ENCODE peak calls at places on chromosome 3, in nine cellular contexts. Z is HCT116, F is pancreas, M is PC-3, L is colonic mucosa, G is H9, T is fibroblast of lung, W is dorsolateral prefrontal cortex, C is heart right ventricle. S is an unnamed sample.

GRCh38 chr3:105938101-105938500 is 69.3 kb upstream of the CBLB start:
- DNase-seq in Z (no peak), F (no peak), M (no peak), L (no peak), G (no peak), T (peak; percentile 77), W (no peak), C (no peak), S (no peak)

GRCh38 chr3:137110392-137110996 is 152.7 kb downstream of the IL20RB start:
- DNase-seq in Z (peak; percentile 12), F (no peak), M (peak; percentile 46), L (no peak), G (no peak), T (peak; percentile 39), W (no peak), C (no peak), S (no peak)

GRCh38 chr3:39050020-39050419 is 1.7 kb downstream of the SCN11A start:
- DNase-seq in Z (no peak), F (no peak), M (no peak), L (no peak), G (no peak), T (no peak), W (no peak), C (no peak), S (no peak)

GRCh38 chr3:134406331-134407246 is 32.3 kb upstream of the AMOTL2 start:
- DNase-seq in Z (no peak), F (peak; percentile 70), M (no peak), L (peak; percentile 59), G (peak; percentile 78), T (peak; percentile 2), W (peak; percentile 88), C (peak; percentile 60), S (no peak)

GRCh38 chr3:113948015-113948917 is 453 bp downstream of the ZDHHC23 start:
- DNase-seq in Z (no peak), F (peak; percentile 71), M (peak; percentile 36), L (peak; percentile 68), G (peak; percentile 81), T (no peak), W (peak; percentile 64), C (peak; percentile 27), S (no peak)

GRCh38 chr3:71846189-71846588 is 61.2 kb upstream of the PROK2 start:
- DNase-seq in Z (no peak), F (no peak), M (no peak), L (no peak), G (no peak), T (no peak), W (no peak), C (no peak), S (no peak)

GRCh38 chr3:161266731-161267150 is 45.6 kb downstream of the NMD3 start:
- DNase-seq in Z (no peak), F (no peak), M (peak; percentile 84), L (no peak), G (no peak), T (peak; percentile 76), W (no peak), C (no peak), S (no peak)

GRCh38 chr3:38646630-38647029 is 2.9 kb downstream of the SCN5A start:
- DNase-seq in Z (no peak), F (no peak), M (peak; percentile 32), L (no peak), G (peak; percentile 67), T (peak; percentile 36), W (no peak), C (no peak), S (no peak)

GRCh38 chr3:71753716-71754609 is at the start of gene GPR27:
- DNase-seq in Z (no peak), F (peak; percentile 33), M (no peak), L (no peak), G (peak; percentile 56), T (peak; percentile 29), W (no peak), C (peak; percentile 20), S (peak; percentile 29)

GRCh38 chr3:122332551-122332950 is 7.5 kb downstream of the CSTA start:
- DNase-seq in Z (no peak), F (no peak), M (no peak), L (no peak), G (no peak), T (no peak), W (no peak), C (no peak), S (no peak)

GRCh38 chr3:197507081-197507480 is 48.7 kb downstream of the BDH1 start:
- DNase-seq in Z (no peak), F (no peak), M (no peak), L (no peak), G (no peak), T (no peak), W (no peak), C (no peak), S (no peak)

GRCh38 chr3:10964537-10965167 is 27.9 kb upstream of the SLC6A1 start:
- DNase-seq in Z (no peak), F (no peak), M (peak; percentile 48), L (no peak), G (peak; percentile 53), T (no peak), W (no peak), C (no peak), S (no peak)

DNA sequence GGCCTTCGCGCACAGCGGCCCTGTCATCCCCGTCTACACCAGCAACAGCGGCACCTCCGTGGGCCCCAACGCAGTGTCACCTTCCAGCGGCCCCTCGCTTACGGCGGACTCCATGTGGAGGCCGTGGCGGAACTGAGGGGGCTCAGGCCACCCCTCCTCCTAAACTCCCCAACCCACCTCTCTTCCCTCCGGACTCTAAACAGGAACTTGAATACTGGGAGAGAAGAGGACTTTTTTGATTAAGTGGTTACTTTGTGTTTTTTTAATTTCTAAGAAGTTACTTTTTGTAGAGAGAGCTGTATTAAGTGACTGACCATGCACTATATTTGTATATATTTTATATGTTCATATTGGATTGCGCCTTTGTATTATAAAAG is 2.1 kb downstream of the HES1 start:
- DNase-seq in Z (no peak), F (no peak), M (no peak), L (no peak), G (no peak), T (no peak), W (no peak), C (no peak), S (no peak)
- H3K27ac ChIP-seq in Z (peak overlapping the region; percentile 54), F (peak overlapping the region; percentile 74), M (peak overlapping the region; percentile 87), L (peak overlapping the region; percentile 84), G (no peak overlapping the region), T (no peak overlapping the region), W (peak overlapping the region; percentile 58), C (peak overlapping the region; percentile 97), S (peak overlapping the region; percentile 95)

GRCh38 chr3:73580343-73580742 is 44.4 kb downstream of the PDZRN3 start:
- DNase-seq in Z (no peak), F (no peak), M (peak; percentile 18), L (no peak), G (no peak), T (peak; percentile 95), W (no peak), C (no peak), S (no peak)
- H3K27ac ChIP-seq in Z (no peak overlapping the region), F (no peak overlapping the region), M (no peak overlapping the region), L (no peak overlapping the region), G (no peak overlapping the region), T (peak overlapping the region; percentile 10), W (no peak overlapping the region), C (no peak overlapping the region), S (peak overlapping the region; percentile 6)

GRCh38 chr3:101867521-101867920 is 18.2 kb downstream of the NFKBIZ start:
- DNase-seq in Z (no peak), F (no peak), M (no peak), L (no peak), G (no peak), T (no peak), W (no peak), C (no peak), S (no peak)

GRCh38 chr3:101873619-101874018 is 24.3 kb downstream of the NFKBIZ start:
- DNase-seq in Z (no peak), F (no peak), M (peak; percentile 75), L (no peak), G (no peak), T (peak; percentile 91), W (no peak), C (no peak), S (no peak)

GRCh38 chr3:101870138-101870537 is 20.8 kb downstream of the NFKBIZ start:
- DNase-seq in Z (no peak), F (no peak), M (peak; percentile 75), L (no peak), G (no peak), T (no peak), W (no peak), C (no peak), S (no peak)

GRCh38 chr3:101865751-101866509 is 16.6 kb downstream of the NFKBIZ start:
- DNase-seq in Z (peak; percentile 12), F (no peak), M (peak; percentile 65), L (no peak), G (peak; percentile 48), T (no peak), W (no peak), C (no peak), S (no peak)

GRCh38 chr3:101868534-101869464 is 19.5 kb downstream of the NFKBIZ start:
- DNase-seq in Z (no peak), F (no peak), M (peak; percentile 47), L (peak; percentile 84), G (no peak), T (no peak), W (no peak), C (peak; percentile 21), S (no peak)
- H3K27ac ChIP-seq in Z (no peak overlapping the region), F (no peak overlapping the region), M (peak overlapping the region; percentile 15), L (peak overlapping the region; percentile 60), G (no peak overlapping the region), T (no peak overlapping the region), W (no peak overlapping the region), C (no peak overlapping the region), S (no peak overlapping the region)

GRCh38 chr3:175397407-175397806 is 538.3 kb downstream of the NAALADL2 start:
- DNase-seq in Z (no peak), F (no peak), M (no peak), L (no peak), G (no peak), T (no peak), W (no peak), C (no peak), S (no peak)
- H3K27ac ChIP-seq in Z (no peak overlapping the region), F (no peak overlapping the region), M (no peak overlapping the region), L (no peak overlapping the region), G (no peak overlapping the region), T (no peak overlapping the region), W (no peak overlapping the region), C (no peak overlapping the region), S (no peak overlapping the region)

DNA sequence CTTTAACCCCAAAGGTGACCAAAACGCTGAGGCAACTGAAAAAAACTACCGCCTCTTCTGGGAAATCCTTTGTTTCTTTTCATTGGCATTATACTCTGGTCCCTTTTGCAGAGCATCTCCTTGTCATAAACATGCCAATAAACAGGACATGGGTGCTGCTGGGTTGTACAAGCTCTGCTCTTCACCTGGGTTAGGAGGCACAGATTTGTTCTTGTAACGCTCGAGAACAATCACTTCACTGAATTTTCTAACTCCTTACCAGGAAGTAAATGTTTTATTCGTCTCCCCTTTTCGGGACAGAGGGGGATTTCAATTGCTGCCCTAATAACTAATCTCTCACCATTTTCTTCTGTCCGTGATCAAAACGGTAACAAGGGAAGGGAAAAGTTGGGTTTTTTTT is 1.3 kb downstream of the PLCH1 start:
- DNase-seq in Z (no peak), F (no peak), M (no peak), L (no peak), G (no peak), T (no peak), W (no peak), C (no peak), S (no peak)
- H3K27ac ChIP-seq in Z (no peak overlapping the region), F (peak overlapping the region; percentile 50), M (no peak overlapping the region), L (peak overlapping the region; percentile 36), G (no peak overlapping the region), T (no peak overlapping the region), W (no peak overlapping the region), C (no peak overlapping the region), S (no peak overlapping the region)

S was measured in uterus.